ENCODE peak calls at places on chromosome 22, in seven cellular contexts. D, G, P, K, V, T and L are unnamed samples.

GRCh38 chr22:42673898-42674390 is 24.8 kb upstream of the CYB5R3 start:
- DNase-seq in G (no peak), V (no peak), P (no peak), D (no peak), K (no peak), T (peak), L (peak)

GRCh38 chr22:36928826-36929535 is 15.6 kb downstream of the CSF2RB start:
- DNase-seq in D (peak), K (no peak), P (no peak), G (no peak), V (no peak), T (no peak), L (no peak)

GRCh38 chr22:32999039-32999861 is 58.9 kb downstream of the SYN3 start:
- DNase-seq in D (peak), V (no peak), T (no peak), K (no peak), G (no peak), P (no peak), L (no peak)

GRCh38 chr22:17083811-17084540 is 824 bp upstream of the IL17RA start:
- DNase-seq in T (no peak), D (peak), P (no peak), V (no peak), K (no peak), G (no peak), L (no peak)

GRCh38 chr22:43331064-43331435 is 12.1 kb downstream of the SCUBE1 start:
- DNase-seq in T (no peak), D (no peak), P (no peak), V (no peak), G (no peak), K (no peak), L (no peak)

GRCh38 chr22:40429481-40429880 is 59.1 kb downstream of the SGSM3 start:
- DNase-seq in K (no peak), V (no peak), D (no peak), P (no peak), T (no peak), G (no peak), L (no peak)

GRCh38 chr22:44574057-44574456 is 76.0 kb upstream of the RTL6 start:
- DNase-seq in P (no peak), G (peak), T (peak), D (peak), K (no peak), V (no peak), L (peak)

GRCh38 chr22:42797021-42797420 is 60.1 kb downstream of the ARFGAP3 start:
- DNase-seq in V (no peak), K (no peak), P (no peak), T (peak), D (peak), G (no peak), L (no peak)

GRCh38 chr22:26722159-26722558 is 64.8 kb downstream of the MIAT start:
- DNase-seq in T (no peak), K (no peak), P (no peak), V (no peak), D (no peak), G (no peak), L (no peak)

GRCh38 chr22:29030016-29030617 is 31.5 kb downstream of the C22orf31 start:
- DNase-seq in D (no peak), P (no peak), G (no peak), V (no peak), K (no peak), T (peak), L (no peak)

GRCh38 chr22:44460287-44461082 is 37.5 kb downstream of the RTL6 start:
- DNase-seq in D (peak), K (no peak), G (no peak), V (no peak), T (peak), P (no peak), L (no peak)

GRCh38 chr22:43275545-43275981 is 67.6 kb downstream of the SCUBE1 start:
- DNase-seq in P (no peak), T (peak), D (no peak), G (no peak), K (no peak), V (no peak), L (no peak)

GRCh38 chr22:48797731-48798130 is 1029.9 kb downstream of the BRD1 start:
- DNase-seq in P (no peak), K (no peak), T (no peak), D (peak), V (no peak), G (no peak), L (no peak)

GRCh38 chr22:18109410-18110193 is 1.0 kb upstream of the TUBA8 start:
- DNase-seq in P (no peak), G (no peak), K (no peak), D (no peak), V (no peak), T (no peak), L (no peak)

GRCh38 chr22:37169947-37170688 is 17.9 kb downstream of the C1QTNF6 start:
- DNase-seq in T (no peak), V (peak), D (peak), P (no peak), G (no peak), K (no peak), L (no peak)

GRCh38 chr22:24512043-24512442 is 16.9 kb downstream of the UPB1 start:
- DNase-seq in D (no peak), P (no peak), K (no peak), V (no peak), T (no peak), G (no peak), L (no peak)

GRCh38 chr22:39675907-39676306 is 105.4 kb downstream of the CACNA1I start:
- DNase-seq in V (no peak), D (no peak), K (no peak), T (no peak), G (no peak), P (no peak), L (no peak)

GRCh38 chr22:42179616-42180015 is 49.0 kb upstream of the CYP2D6 start:
- DNase-seq in D (no peak), G (peak), V (no peak), T (peak), K (peak), P (no peak), L (no peak)

GRCh38 chr22:11253000-11253511 is 4274.9 kb upstream of the OR11H1 start:
- DNase-seq in K (no peak), V (no peak), D (peak), T (no peak), P (no peak), G (no peak), L (no peak)

GRCh38 chr22:29480512-29481264 is 670 bp downstream of the NEFH start:
- DNase-seq in T (peak), P (no peak), D (no peak), V (no peak), K (no peak), G (no peak), L (no peak)

GRCh38 chr22:20221421-20222340 is 46.4 kb downstream of the RTN4R start:
- DNase-seq in V (no peak), K (no peak), P (no peak), T (no peak), D (no peak), G (no peak), L (no peak)

GRCh38 chr22:40668611-40669390 is 10.5 kb upstream of the MCHR1 start:
- DNase-seq in V (no peak), G (peak), P (no peak), T (peak), D (no peak), K (no peak), L (peak)

GRCh38 chr22:17106161-17106784 is 14.9 kb downstream of the TMEM121B start:
- DNase-seq in K (no peak), D (no peak), T (no peak), G (no peak), P (no peak), V (no peak), L (no peak)

DNA sequence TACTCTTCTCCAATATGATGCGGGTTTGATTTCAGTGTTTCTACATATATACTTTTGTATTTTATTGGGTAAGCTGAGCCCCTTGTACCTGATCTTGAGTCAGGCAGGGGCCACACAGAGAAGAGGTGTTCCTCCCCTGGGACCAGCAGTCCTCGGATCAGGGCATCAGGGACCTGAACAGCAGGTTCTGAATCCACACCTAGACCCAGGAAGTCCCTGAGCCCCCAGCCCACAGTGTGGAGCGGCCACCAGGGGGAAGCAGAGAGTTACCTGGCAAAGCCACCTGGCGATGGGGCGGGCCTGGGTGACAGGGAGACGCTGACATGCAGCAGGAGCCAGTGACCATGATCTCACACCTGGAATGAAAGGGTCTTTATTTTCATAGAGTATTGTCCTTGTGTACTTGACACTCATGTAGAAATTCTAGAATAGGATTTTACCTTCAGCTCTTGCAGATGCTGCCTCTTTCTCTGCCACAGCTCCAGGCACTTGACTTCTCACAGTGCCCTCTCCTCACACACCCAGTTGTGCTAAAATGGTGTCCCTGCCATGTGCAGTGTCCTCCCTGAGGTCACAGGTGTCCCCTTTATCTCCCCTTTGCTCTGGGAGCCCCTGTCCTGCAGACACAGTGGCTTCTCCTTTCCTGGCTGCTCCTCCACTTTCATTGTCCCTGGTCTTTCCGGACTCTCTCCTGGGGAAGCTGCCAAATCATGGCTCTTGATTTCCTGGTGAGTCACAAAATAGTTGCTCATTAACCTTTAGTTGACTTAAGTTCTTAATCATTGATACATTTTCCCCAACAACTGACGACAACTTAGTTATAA is 48.5 kb downstream of the GGTLC2 start:
- DNase-seq in G (no peak), T (peak), P (no peak), D (no peak), K (no peak), V (peak), L (peak)
- TF ChIP-seq CTCF in G (peak), T (peak), P (no peak), D (no peak), K (peak), V (peak), L (peak)

GRCh38 chr22:47798229-47798628 is 1035.8 kb downstream of the TBC1D22A start:
- DNase-seq in P (no peak), G (no peak), K (no peak), T (no peak), D (peak), V (no peak), L (no peak)

GRCh38 chr22:47794851-47795250 is 1032.4 kb downstream of the TBC1D22A start:
- DNase-seq in D (peak), V (no peak), K (no peak), P (no peak), G (no peak), T (no peak), L (no peak)

GRCh38 chr22:47795477-47796127 is 1033.2 kb downstream of the TBC1D22A start:
- DNase-seq in D (peak), V (no peak), P (no peak), T (no peak), K (no peak), G (no peak), L (no peak)

GRCh38 chr22:47796128-47796908 is 1033.9 kb downstream of the TBC1D22A start:
- DNase-seq in G (no peak), T (no peak), P (no peak), K (no peak), V (no peak), D (peak), L (no peak)

DNA sequence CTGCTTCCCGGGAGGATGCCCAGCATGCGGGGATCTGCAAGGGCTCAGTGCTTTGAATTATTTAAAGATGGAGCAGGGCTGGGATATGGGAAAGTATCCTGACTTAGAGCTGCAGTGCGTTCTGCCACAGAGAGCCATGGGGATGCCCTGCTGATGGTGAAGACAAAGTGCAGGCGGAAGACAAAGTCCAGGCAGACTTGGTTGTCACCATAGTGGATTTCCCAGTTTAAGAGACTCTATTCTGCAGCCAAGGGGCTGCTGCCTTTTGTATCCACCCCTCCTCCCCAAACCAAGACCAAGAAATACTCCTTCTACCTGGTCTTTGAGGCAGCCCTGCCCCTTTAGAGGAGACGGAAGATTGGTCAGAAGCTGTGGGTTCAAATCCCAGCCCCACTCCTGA is 1035.1 kb downstream of the TBC1D22A start:
- DNase-seq in D (peak), K (no peak), V (no peak), G (no peak), P (no peak), T (no peak), L (no peak)
- H3K4me3 ChIP-seq in D (no peak), K (no peak), V (no peak), G (no peak), P (no peak), T (no peak), L (no peak)

DNA sequence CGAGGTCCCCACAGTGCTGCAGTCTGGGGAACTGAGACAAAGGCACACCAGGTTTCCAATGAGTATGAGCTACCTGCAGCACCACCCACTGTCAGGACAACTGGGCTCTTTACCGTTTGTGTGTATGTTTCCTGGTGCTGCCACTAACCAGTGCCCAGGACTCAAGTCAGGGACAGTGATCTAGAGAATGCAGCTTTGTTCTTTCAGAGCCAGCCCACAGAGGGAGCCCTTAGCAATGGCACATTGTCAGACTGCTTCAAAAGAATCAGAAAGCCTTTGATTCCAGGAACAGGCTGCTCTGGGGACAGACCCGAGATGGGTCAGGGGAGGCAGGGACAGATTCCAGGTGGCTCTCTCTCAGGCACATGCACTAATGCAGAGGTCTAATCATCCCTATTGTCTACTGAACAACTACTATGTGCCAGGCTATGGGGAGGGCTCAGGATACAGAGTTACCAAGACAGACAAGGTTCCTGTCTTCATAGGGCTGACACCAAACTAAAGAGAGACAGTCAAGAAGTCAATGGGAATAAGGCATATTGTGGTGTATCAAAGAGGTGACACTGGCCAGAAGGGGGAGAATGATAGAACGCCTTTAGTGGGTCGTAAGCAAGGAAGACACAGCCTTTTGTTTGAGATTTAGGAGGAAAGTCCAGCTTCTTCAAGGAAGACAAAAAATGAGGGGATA is 103.7 kb downstream of the VPREB1 start:
- DNase-seq in D (no peak), K (no peak), G (no peak), P (no peak), V (no peak), T (no peak), L (no peak)
- TF ChIP-seq CTCF in D (no peak), K (no peak), G (peak), P (no peak), V (peak), T (no peak), L (peak)

DNA sequence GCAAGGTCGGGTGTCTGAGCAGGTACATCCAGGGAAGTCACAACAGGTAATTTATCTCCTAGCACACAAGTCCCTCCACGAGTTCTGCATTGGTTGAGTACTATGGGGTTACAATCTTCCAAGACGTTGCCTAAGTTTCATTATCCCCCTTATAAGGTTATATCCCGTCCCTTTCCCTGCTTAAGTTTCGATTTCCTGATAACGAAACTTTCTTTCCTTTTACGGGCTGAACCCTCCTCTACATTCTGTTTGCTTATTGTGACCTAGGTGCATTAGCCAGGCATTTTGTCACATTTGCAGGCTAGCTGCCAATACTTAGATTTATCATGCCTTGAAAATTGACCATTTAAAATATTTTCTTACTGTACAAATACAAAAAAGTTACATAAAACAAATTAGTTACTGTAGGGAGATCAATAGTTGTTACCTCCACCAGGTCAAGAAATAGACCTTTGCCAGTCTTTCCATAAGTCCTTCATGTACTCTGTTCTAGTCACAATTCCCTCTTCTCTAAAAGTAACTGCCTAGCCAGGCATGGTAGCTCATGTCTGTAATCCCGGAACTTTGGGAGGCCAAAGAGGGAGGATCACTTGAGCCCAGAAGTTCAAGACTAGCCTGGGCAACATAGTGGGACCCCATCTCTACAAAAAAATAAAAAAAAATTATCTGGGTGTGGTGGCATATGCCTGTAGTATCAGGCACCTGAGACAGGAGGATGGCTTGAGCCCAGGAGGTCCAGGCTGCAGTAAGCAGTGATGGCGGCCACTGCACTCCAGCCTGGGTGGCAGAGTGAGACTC is 14.3 kb upstream of the PITPNB start:
- DNase-seq in K (no peak), V (no peak), P (no peak), D (no peak), G (no peak), T (no peak), L (no peak)
- H3K4me3 ChIP-seq in K (no peak), V (no peak), P (no peak), D (no peak), G (no peak), T (no peak), L (no peak)

DNA sequence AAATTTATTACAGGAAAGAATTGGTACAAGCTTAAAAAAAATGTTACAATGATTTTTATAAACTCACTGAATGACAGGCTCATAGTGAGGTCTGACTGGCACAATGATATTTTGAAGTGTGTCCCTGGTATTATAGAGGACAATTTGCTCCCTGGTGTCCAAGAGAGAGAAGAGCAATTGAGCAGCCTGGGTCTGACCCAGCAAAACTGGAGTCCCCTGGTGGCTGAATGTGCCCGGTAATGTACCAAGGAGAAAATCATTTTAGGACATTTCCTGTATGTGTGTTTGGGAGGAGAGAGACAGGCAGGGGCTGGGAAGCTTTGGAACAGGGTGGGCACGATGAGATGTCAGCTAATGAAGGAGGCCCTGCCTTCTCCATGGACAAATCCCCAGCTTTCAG is 125.3 kb downstream of the APOL5 start:
- DNase-seq in T (peak), P (no peak), D (no peak), G (no peak), K (no peak), V (peak), L (no peak)
- TF ChIP-seq CTCF in T (peak), P (no peak), D (no peak), G (peak), K (peak), V (peak), L (peak)

GRCh38 chr22:31341386-31342088 is 4.6 kb downstream of the PATZ1 start:
- DNase-seq in K (no peak), D (no peak), P (no peak), T (no peak), V (no peak), G (no peak), L (no peak)

GRCh38 chr22:31345331-31346254 is 553 bp downstream of the PATZ1 start:
- DNase-seq in K (peak), T (peak), P (peak), G (no peak), D (peak), V (peak), L (no peak)

GRCh38 chr22:31344369-31345330 is 1.5 kb downstream of the PATZ1 start:
- DNase-seq in D (peak), G (no peak), T (peak), K (no peak), P (peak), V (no peak), L (no peak)

GRCh38 chr22:31342389-31343125 is 3.6 kb downstream of the PATZ1 start:
- DNase-seq in G (no peak), V (no peak), D (no peak), T (no peak), P (no peak), K (no peak), L (no peak)

DNA sequence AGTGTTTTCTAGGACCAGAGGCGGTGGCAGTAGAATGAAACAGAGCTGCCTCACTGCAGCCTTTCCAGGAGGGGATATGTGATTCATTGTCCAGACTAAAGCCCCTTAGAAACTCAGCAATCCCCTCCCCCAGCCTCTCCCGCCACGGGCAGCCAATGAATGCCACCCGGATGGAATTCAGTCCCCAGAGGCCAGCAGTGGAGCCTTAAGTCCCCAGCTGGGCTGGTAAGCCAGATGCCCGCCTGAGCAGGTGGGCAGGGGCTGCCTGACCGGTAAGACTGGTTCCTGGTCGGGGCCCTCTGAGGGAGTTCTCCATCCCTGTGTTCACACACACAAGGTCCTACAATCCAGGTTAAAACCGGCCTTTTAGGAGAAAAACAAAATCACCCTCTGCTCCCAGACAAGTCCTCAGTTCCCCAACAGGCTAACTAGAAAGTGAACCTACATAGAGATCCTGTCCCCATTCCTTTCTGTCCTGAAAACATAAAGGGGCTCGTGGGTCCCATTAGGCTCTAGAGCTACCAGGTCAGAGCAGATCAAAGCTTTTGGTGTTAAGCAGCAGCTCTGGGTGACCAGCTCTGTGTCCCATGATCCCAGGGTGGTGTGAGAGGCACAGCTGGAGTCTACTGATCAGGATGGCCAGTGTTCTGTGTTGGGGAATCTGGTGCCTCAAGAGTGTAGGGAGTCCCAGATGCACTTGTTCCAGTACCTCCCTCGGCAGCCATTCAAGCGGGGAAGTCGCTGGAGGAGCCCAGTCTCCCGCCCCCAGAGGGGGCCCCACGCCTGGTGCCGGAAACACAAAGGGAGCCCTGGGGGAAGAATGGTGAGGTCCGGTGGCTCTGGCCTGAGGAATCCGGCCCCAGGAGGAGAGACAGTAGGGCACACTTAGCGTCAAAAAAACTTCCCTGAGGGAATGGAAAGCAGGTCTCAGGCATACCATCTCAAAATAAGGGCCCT is 2.6 kb downstream of the PATZ1 start:
- DNase-seq in T (peak), K (no peak), G (no peak), P (peak), D (peak), V (peak), L (no peak)
- H3K4me3 ChIP-seq in T (peak), K (peak), G (peak), P (peak), D (no peak), V (peak), L (peak)